ENCODE peak calls at places on chromosomes 13 and 19, in four cellular contexts. M, W, K and D are unnamed samples. For H3K27me3, the result is how much of the 10 kb centered on the place peaks cover.

GRCh38 chr19:44577566-44577874 is 35.8 kb upstream of the IGSF23 start:
- DNase-seq in K (no peak), M (no peak), W (no peak), D (no peak)

GRCh38 chr13:93963266-93964131 is 516.0 kb downstream of the DCT start:
- DNase-seq in W (no peak), M (no peak), K (peak), D (no peak)

GRCh38 chr19:17385878-17386611 is 8.0 kb downstream of the CCDC194 start:
- DNase-seq in M (peak), K (peak), W (peak), D (peak)

GRCh38 chr19:1884719-1885334 is 469 bp downstream of the ABHD17A start:
- DNase-seq in W (no peak), M (no peak), K (peak), D (no peak)

GRCh38 chr13:32408296-32408998 is 19.5 kb downstream of the N4BP2L1 start:
- DNase-seq in W (no peak), K (no peak), M (no peak), D (no peak)

GRCh38 chr13:97344250-97345175 is 89.5 kb upstream of the RAP2A start:
- DNase-seq in K (peak), W (peak), M (peak), D (peak)

GRCh38 chr19:46660008-46660517 is 919 bp downstream of the DACT3 start:
- DNase-seq in M (no peak), K (peak), W (peak), D (peak)

GRCh38 chr13:60397693-60398437 is 845 bp downstream of the TDRD3 start:
- DNase-seq in M (peak), W (peak), K (peak), D (peak)

GRCh38 chr19:45211751-45212381 is 33.3 kb downstream of the BLOC1S3 start:
- DNase-seq in W (no peak), M (peak), K (no peak), D (peak)

DNA sequence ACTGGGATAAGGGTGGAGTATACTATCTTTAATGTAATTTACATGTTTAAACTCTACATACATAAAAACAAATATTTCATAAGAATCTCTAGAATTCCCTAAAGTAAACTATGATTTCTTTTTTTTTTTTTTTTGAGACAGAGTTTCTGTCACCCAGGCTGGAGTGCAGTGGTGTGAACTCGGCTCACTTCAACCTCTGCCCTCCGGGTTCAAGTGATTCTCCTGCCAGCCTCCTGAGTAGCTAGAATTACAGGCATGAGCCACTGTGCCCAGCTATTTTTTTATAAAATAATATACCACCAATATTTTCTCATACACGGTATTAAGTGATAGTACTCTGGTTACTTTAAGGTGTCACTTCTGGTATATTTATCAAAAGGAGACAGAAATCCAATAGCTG is 105.8 kb downstream of the SLC25A15 start:
- DNase-seq in M (no peak), W (no peak), K (no peak), D (no peak)
- H3K27me3 ChIP-seq in M (under half), W (under half), K (under half), D (under half)

GRCh38 chr19:8208710-8209110 is 460 bp upstream of the CERS4 start:
- DNase-seq in W (no peak), M (peak), K (no peak), D (peak)
- H3K27ac ChIP-seq in W (no peak), M (no peak), K (no peak), D (no peak)

GRCh38 chr19:41991025-41991424 is 3.0 kb downstream of the ATP1A3 start:
- DNase-seq in M (no peak), K (no peak), W (no peak), D (peak)
- H3K4me3 ChIP-seq in M (no peak), K (no peak), W (no peak), D (no peak)

GRCh38 chr19:39500543-39500942 is 1.8 kb downstream of the DLL3 start:
- DNase-seq in K (no peak), W (no peak), M (no peak), D (no peak)
- H3K27me3 ChIP-seq in K (under half), W (under half), M (under half), D (under half)